ENCODE peak calls at places on chromosomes 6 and 20, in eight cellular contexts. X is astrocyte; I is stimulated activated CD4-positive, alpha-beta T cell treated with anti-CD3 and anti-CD28 coated beads, Interleukin-12 subunit alpha, Interleukin-12 subunit beta, amount 100 ng/mL, for 4 hours; T is stimulated activated CD8-positive, alpha-beta memory T cell treated with anti-CD3 and anti-CD28 coated beads, Interleukin-7, amount 100 ng/mL, for 4 hours; E is retina; R is heart right ventricle; Z is occipital lobe; M is KG1. G is an unnamed sample.
A peak's percentile ranks its signal among the peaks of the same experiment; 100 is the strongest.

GRCh38 chr6:168196385-168196860 is 117.4 kb upstream of the FRMD1 start:
- DNase-seq in X (no peak), I (no peak), T (no peak), E (no peak), R (no peak), Z (no peak), M (no peak), G (no peak)

GRCh38 chr20:49641683-49642649 is 71.7 kb downstream of the B4GALT5 start:
- DNase-seq in X (no peak), I (no peak), T (no peak), E (no peak), R (no peak), Z (no peak), M (no peak), G (no peak)

GRCh38 chr6:30748851-30749540 is 4.6 kb upstream of the IER3 start:
- DNase-seq in X (no peak), I (no peak), T (no peak), E (no peak), R (no peak), Z (no peak), M (no peak), G (no peak)

GRCh38 chr6:88499845-88500699 is 333.9 kb upstream of the CNR1 start:
- DNase-seq in X (no peak), I (no peak), T (no peak), E (no peak), R (no peak), Z (no peak), M (no peak), G (no peak)

GRCh38 chr6:22448311-22448711 is 121.1 kb upstream of the HDGFL1 start:
- DNase-seq in X (peak; percentile 91), I (no peak), T (no peak), E (peak; percentile 59), R (no peak), Z (no peak), M (no peak), G (no peak)

GRCh38 chr6:170028629-170029345 is 262.1 kb downstream of the DLL1 start:
- DNase-seq in X (no peak), I (no peak), T (no peak), E (no peak), R (no peak), Z (no peak), M (no peak), G (peak; percentile 1)

GRCh38 chr6:26158581-26159416 is 71.6 kb downstream of the HFE start:
- DNase-seq in X (peak; percentile 32), I (peak; percentile 31), T (no peak), E (peak; percentile 81), R (peak; percentile 42), Z (no peak), M (peak; percentile 92), G (peak; percentile 67)

GRCh38 chr6:93418448-93419303 is 683 bp downstream of the EPHA7 start:
- DNase-seq in X (peak; percentile 27), I (no peak), T (no peak), E (peak; percentile 92), R (peak; percentile 33), Z (peak; percentile 62), M (no peak), G (no peak)

GRCh38 chr6:158649289-158650143 is at the start of gene SYTL3:
- DNase-seq in X (peak; percentile 86), I (peak; percentile 66), T (peak; percentile 66), E (no peak), R (no peak), Z (no peak), M (peak; percentile 42), G (peak; percentile 97)

GRCh38 chr20:58813369-58813768 is 37.3 kb downstream of the GNAS-AS1 start:
- DNase-seq in X (no peak), I (no peak), T (no peak), E (no peak), R (no peak), Z (no peak), M (no peak), G (no peak)

GRCh38 chr6:100289285-100289684 is 175.4 kb downstream of the SIM1 start:
- DNase-seq in X (no peak), I (no peak), T (no peak), E (no peak), R (no peak), Z (no peak), M (no peak), G (no peak)

GRCh38 chr6:73713426-73714147 is 17.6 kb downstream of the CD109 start:
- DNase-seq in X (no peak), I (no peak), T (no peak), E (no peak), R (no peak), Z (no peak), M (peak; percentile 53), G (no peak)

GRCh38 chr6:108838101-108838717 is 10.0 kb upstream of the ARMC2 start:
- DNase-seq in X (peak; percentile 15), I (no peak), T (no peak), E (peak; percentile 61), R (no peak), Z (no peak), M (no peak), G (no peak)

GRCh38 chr6:146100776-146101175 is 71.9 kb downstream of the GRM1 start:
- DNase-seq in X (no peak), I (no peak), T (no peak), E (no peak), R (no peak), Z (no peak), M (no peak), G (no peak)

GRCh38 chr6:154425034-154425433 is 68.4 kb upstream of the IPCEF1 start:
- DNase-seq in X (no peak), I (no peak), T (no peak), E (no peak), R (no peak), Z (no peak), M (no peak), G (no peak)